ENCODE peak calls at places on chromosomes 5 and 9, in five cellular contexts. P is cardiac fibroblast, S is frontal cortex, L is spleen, E is NT2/D1. K is an unnamed sample.

GRCh38 chr9:87427851-87428506 is 69.7 kb upstream of the DAPK1 start:
- DNase-seq in P (no peak), S (no peak), L (no peak), E (no peak), K (no peak)

GRCh38 chr5:180079702-180080466 is 8.3 kb upstream of the RNF130 start:
- DNase-seq in P (no peak), S (no peak), L (no peak), E (no peak), K (no peak)

GRCh38 chr9:77457916-77458592 is 190.1 kb downstream of the GNA14 start:
- DNase-seq in P (peak; percentile 77), S (peak; percentile 58), L (peak; percentile 81), E (peak; percentile 68), K (no peak)

GRCh38 chr9:1535599-1535998 is 479.5 kb upstream of the SMARCA2 start:
- DNase-seq in P (no peak), S (no peak), L (no peak), E (no peak), K (no peak)

GRCh38 chr5:10172242-10172641 is 77.4 kb downstream of the ATPSCKMT start:
- DNase-seq in P (no peak), S (no peak), L (no peak), E (no peak), K (no peak)

GRCh38 chr9:97437151-97437550 is 25.3 kb downstream of the TDRD7 start:
- DNase-seq in P (no peak), S (no peak), L (no peak), E (no peak), K (no peak)

GRCh38 chr5:154227090-154227489 is 36.6 kb downstream of the GALNT10 start:
- DNase-seq in P (no peak), S (no peak), L (no peak), E (no peak), K (no peak)

GRCh38 chr5:146902471-146902870 is 23.9 kb upstream of the PPP2R2B start:
- DNase-seq in P (no peak), S (no peak), L (no peak), E (no peak), K (no peak)

GRCh38 chr9:127707766-127708165 is 978 bp downstream of the CFAP157 start:
- DNase-seq in P (no peak), S (no peak), L (no peak), E (no peak), K (no peak)

GRCh38 chr9:127970401-127971313 is 10.1 kb downstream of the EEIG1 start:
- DNase-seq in P (no peak), S (no peak), L (peak; percentile 90), E (no peak), K (no peak)

GRCh38 chr9:23567756-23568155 is 258.3 kb downstream of the ELAVL2 start:
- DNase-seq in P (no peak), S (no peak), L (no peak), E (no peak), K (no peak)

GRCh38 chr5:151094054-151094858 is 13.4 kb upstream of the TNIP1 start:
- DNase-seq in P (peak; percentile 87), S (no peak), L (peak; percentile 88), E (no peak), K (no peak)

GRCh38 chr5:6962256-6962655 is 249.0 kb downstream of the TENT4A start:
- DNase-seq in P (no peak), S (peak; percentile 14), L (no peak), E (no peak), K (no peak)

GRCh38 chr5:172556262-172556661 is 84.8 kb upstream of the NEURL1B start:
- DNase-seq in P (peak; percentile 19), S (no peak), L (peak; percentile 38), E (no peak), K (no peak)

GRCh38 chr9:37026085-37026935 is 7.8 kb downstream of the PAX5 start:
- DNase-seq in P (no peak), S (no peak), L (peak; percentile 78), E (no peak), K (no peak)

GRCh38 chr5:116135344-116135743 is 50.5 kb downstream of the COMMD10 start:
- DNase-seq in P (no peak), S (no peak), L (no peak), E (no peak), K (no peak)

GRCh38 chr5:126675338-126675737 is 74.6 kb downstream of the PHAX start:
- DNase-seq in P (no peak), S (no peak), L (no peak), E (no peak), K (no peak)

GRCh38 chr5:180193749-180194375 is 15.1 kb downstream of the RASGEF1C start:
- DNase-seq in P (no peak), S (no peak), L (peak; percentile 63), E (no peak), K (no peak)

GRCh38 chr9:94584555-94584954 is 9.1 kb downstream of the FBP2 start:
- DNase-seq in P (no peak), S (no peak), L (no peak), E (no peak), K (no peak)

GRCh38 chr5:72160299-72160698 is 53.0 kb downstream of the MAP1B start:
- DNase-seq in P (peak; percentile 91), S (no peak), L (no peak), E (no peak), K (no peak)